ENCODE peak calls at places on chromosomes 12 and 14, in ten cellular contexts. U, R, H, K, V, T, Q, S, A and G are unnamed samples.

GRCh38 chr12:106088246-106089200 is 50.2 kb downstream of the NUAK1 start:
- DNase-seq in U (no peak), R (no peak), H (no peak), K (no peak), V (no peak), T (peak), Q (no peak), S (no peak), A (no peak), G (no peak)

GRCh38 chr12:50401383-50402155 is 884 bp downstream of the LARP4 start:
- DNase-seq in U (peak), R (no peak), H (peak), K (no peak), V (peak), T (peak), Q (peak), S (peak), A (peak), G (no peak)

GRCh38 chr14:61350427-61350826 is 29.0 kb downstream of the PRKCH start:
- DNase-seq in U (no peak), R (no peak), H (no peak), K (no peak), V (no peak), T (no peak), Q (no peak), S (no peak), A (no peak), G (no peak)

GRCh38 chr12:47947273-47947672 is 16.1 kb upstream of the TMEM106C start:
- DNase-seq in U (no peak), R (no peak), H (no peak), K (no peak), V (no peak), T (no peak), Q (no peak), S (no peak), A (no peak), G (no peak)

GRCh38 chr14:105151838-105152793 is 16.5 kb downstream of the JAG2 start:
- DNase-seq in U (no peak), R (peak), H (no peak), K (peak), V (no peak), T (no peak), Q (no peak), S (no peak), A (no peak), G (no peak)

GRCh38 chr14:100965296-100965695 is 61.8 kb upstream of the RTL1 start:
- DNase-seq in U (no peak), R (no peak), H (no peak), K (no peak), V (no peak), T (no peak), Q (no peak), S (no peak), A (no peak), G (no peak)

GRCh38 chr12:27870939-27871338 is 90.9 kb upstream of the MANSC4 start:
- DNase-seq in U (peak), R (no peak), H (no peak), K (no peak), V (no peak), T (no peak), Q (no peak), S (no peak), A (peak), G (peak)

GRCh38 chr14:101473045-101473729 is 88.1 kb upstream of the DIO3 start:
- DNase-seq in U (no peak), R (no peak), H (no peak), K (no peak), V (no peak), T (peak), Q (no peak), S (no peak), A (no peak), G (no peak)

GRCh38 chr12:13085968-13086686 is 17.3 kb downstream of the GSG1 start:
- DNase-seq in U (no peak), R (no peak), H (no peak), K (no peak), V (no peak), T (no peak), Q (no peak), S (no peak), A (no peak), G (no peak)

GRCh38 chr12:57237952-57238853 is 8.7 kb downstream of the SHMT2 start:
- DNase-seq in U (no peak), R (no peak), H (no peak), K (peak), V (no peak), T (no peak), Q (no peak), S (peak), A (peak), G (no peak)

GRCh38 chr14:85037411-85037810 is 492.5 kb upstream of the FLRT2 start:
- DNase-seq in U (no peak), R (no peak), H (no peak), K (no peak), V (no peak), T (no peak), Q (no peak), S (no peak), A (no peak), G (no peak)

GRCh38 chr14:84237881-84238280 is 1292.1 kb upstream of the FLRT2 start:
- DNase-seq in U (no peak), R (no peak), H (no peak), K (no peak), V (no peak), T (no peak), Q (no peak), S (no peak), A (peak), G (no peak)

GRCh38 chr12:32891526-32891925 is 5.1 kb downstream of the PKP2 start:
- DNase-seq in U (no peak), R (no peak), H (no peak), K (no peak), V (no peak), T (no peak), Q (no peak), S (no peak), A (peak), G (no peak)

GRCh38 chr14:60721331-60722162 is 2.6 kb downstream of the SIX4 start:
- DNase-seq in U (peak), R (peak), H (peak), K (peak), V (peak), T (peak), Q (peak), S (peak), A (peak), G (peak)

GRCh38 chr12:48954781-48955501 is 2.3 kb downstream of the ARF3 start:
- DNase-seq in U (no peak), R (no peak), H (no peak), K (no peak), V (no peak), T (no peak), Q (no peak), S (no peak), A (no peak), G (no peak)
- H3K4me3 ChIP-seq in U (no peak), R (no peak), H (no peak), K (no peak), V (no peak), T (no peak), Q (no peak), S (peak), A (peak), G (no peak)

GRCh38 chr12:132186208-132186856 is 42.1 kb downstream of the NOC4L start:
- DNase-seq in U (no peak), R (no peak), H (no peak), K (no peak), V (no peak), T (no peak), Q (no peak), S (no peak), A (no peak), G (no peak)
- H3K4me3 ChIP-seq in U (no peak), R (peak), H (no peak), K (no peak), V (no peak), T (no peak), Q (no peak), S (no peak), A (no peak), G (no peak)

DNA sequence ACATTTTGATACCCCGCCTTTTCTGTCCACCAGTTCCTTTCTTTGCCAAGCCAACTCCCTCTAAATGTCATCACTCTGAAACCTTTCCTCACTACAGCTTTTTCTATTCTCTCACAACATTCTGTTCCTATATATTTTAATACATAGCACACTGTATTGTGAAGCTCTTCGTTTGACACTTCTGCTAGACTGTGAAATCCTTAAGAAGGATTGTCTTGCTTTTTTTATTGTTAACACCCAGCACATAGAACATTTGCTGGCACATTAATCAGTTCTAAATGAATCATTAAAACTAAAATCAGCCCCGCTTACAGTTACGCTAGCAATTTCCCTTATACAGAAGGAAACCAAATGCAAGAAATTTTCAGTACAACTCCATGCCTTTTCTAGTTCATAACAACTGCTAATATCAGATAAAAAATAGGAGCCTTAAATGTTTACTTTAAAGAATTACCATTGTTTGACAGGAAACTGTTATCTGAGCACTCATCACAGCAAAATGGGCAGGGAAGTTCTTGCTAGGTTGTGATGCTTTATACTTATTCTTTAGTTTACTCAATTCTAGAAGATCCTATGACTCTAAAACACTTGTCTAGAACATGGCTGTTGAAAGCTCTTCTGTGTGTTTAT is 93.5 kb downstream of the PPP1R12A start:
- DNase-seq in U (peak), R (no peak), H (no peak), K (no peak), V (no peak), T (no peak), Q (no peak), S (no peak), A (no peak), G (no peak)
- H3K4me3 ChIP-seq in U (no peak), R (no peak), H (no peak), K (no peak), V (no peak), T (no peak), Q (no peak), S (no peak), A (no peak), G (no peak)

GRCh38 chr14:23095196-23096108 is at the start of gene C14orf119:
- DNase-seq in U (peak), R (peak), H (peak), K (peak), V (peak), T (peak), Q (peak), S (peak), A (peak), G (peak)

GRCh38 chr14:23094666-23095195 is at the start of gene ACIN1:
- DNase-seq in U (peak), R (no peak), H (peak), K (peak), V (peak), T (no peak), Q (peak), S (no peak), A (peak), G (peak)

GRCh38 chr14:23093993-23094665 is 807 bp downstream of the ACIN1 start:
- DNase-seq in U (peak), R (peak), H (no peak), K (no peak), V (no peak), T (no peak), Q (no peak), S (peak), A (no peak), G (no peak)

GRCh38 chr14:23093104-23093503 is 1.8 kb downstream of the ACIN1 start:
- DNase-seq in U (no peak), R (no peak), H (no peak), K (no peak), V (no peak), T (no peak), Q (no peak), S (no peak), A (no peak), G (no peak)

DNA sequence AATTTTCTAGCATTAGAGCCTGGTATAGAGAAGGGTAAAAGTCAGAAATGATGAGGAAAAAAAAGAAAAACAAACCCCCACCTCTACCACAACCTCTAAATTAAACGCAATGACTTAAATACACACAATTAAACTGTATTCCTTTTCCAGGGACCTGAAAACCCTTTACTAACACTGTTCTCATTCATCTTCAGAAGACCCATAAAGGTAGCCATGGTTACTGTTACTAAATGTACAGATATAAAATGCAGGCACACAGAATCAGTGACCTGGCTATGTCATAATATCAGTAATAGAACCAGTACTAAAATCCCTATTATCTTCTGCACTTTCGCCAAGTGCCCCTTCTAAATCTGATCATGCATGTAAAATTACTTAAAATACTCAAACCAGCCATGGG is 1.4 kb downstream of the ACIN1 start:
- DNase-seq in U (no peak), R (no peak), H (no peak), K (no peak), V (no peak), T (no peak), Q (no peak), S (no peak), A (no peak), G (no peak)
- H3K4me3 ChIP-seq in U (peak), R (peak), H (peak), K (no peak), V (no peak), T (peak), Q (peak), S (peak), A (peak), G (peak)

DNA sequence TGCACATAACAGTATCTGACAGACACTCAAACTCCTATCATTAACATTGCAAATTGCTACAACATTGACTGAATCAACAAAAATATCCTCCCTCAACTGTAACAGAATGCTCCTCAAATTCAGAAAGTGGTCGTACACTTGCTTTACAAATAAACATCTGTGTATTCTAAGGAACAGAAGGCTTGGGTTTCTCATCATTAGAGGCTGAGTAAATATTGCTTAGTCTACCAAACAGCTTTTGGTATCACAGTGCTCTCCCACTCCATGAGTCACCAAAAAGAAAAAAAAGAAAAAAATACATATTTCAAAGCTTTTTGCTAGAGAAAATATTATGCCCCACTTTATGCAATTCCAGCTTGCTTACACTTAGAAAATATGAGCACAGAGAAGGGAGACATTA is 23.9 kb downstream of the FERMT2 start:
- DNase-seq in U (peak), R (no peak), H (no peak), K (no peak), V (no peak), T (no peak), Q (no peak), S (no peak), A (peak), G (no peak)
- H3K4me3 ChIP-seq in U (no peak), R (no peak), H (no peak), K (no peak), V (no peak), T (no peak), Q (no peak), S (no peak), A (no peak), G (no peak)

DNA sequence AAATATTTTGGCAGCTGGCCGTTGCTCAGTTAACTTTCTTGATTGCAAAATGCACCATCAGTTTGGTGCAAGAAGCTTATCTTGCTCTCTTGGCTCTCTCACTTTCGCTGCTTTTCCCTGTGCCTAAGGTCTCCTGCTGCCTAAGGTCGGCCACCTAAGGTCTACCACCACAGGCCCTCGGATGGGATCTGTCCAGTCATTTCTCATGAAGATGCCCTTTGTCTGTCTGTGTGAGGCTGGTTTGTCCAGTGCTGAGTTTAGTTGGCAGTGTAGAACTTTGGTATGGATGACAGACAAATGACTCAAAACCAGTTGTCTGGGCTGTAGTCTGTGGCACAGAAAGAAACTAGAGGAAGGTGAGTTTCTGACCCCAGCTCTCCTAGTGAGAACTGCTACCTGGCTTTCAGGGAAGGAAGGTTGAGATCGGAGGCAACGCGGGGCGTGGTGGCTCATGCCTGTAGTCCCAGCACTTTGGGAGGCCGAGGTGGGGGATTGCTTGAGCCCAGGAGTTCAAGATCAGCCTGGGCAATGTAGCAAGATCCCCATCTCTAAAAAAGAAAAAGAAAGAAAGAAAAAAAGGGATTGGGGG is 2.6 kb downstream of the MLXIP start:
- DNase-seq in U (peak), R (no peak), H (no peak), K (peak), V (no peak), T (no peak), Q (no peak), S (no peak), A (peak), G (no peak)
- H3K4me3 ChIP-seq in U (peak), R (peak), H (peak), K (no peak), V (peak), T (peak), Q (no peak), S (peak), A (peak), G (peak)

GRCh38 chr14:90816686-90817436 is 631 bp upstream of the TTC7B start:
- DNase-seq in U (no peak), R (no peak), H (no peak), K (no peak), V (no peak), T (no peak), Q (no peak), S (no peak), A (no peak), G (no peak)
- H3K4me3 ChIP-seq in U (peak), R (no peak), H (no peak), K (no peak), V (no peak), T (peak), Q (no peak), S (peak), A (no peak), G (peak)

GRCh38 chr14:50946234-50946935 is 2.1 kb upstream of the PYGL start:
- DNase-seq in U (no peak), R (no peak), H (no peak), K (no peak), V (no peak), T (no peak), Q (no peak), S (no peak), A (no peak), G (no peak)

GRCh38 chr14:50944647-50945413 is 547 bp upstream of the PYGL start:
- DNase-seq in U (peak), R (no peak), H (peak), K (peak), V (peak), T (no peak), Q (peak), S (no peak), A (peak), G (no peak)

GRCh38 chr14:50943943-50944646 is at the start of gene PYGL:
- DNase-seq in U (peak), R (no peak), H (peak), K (peak), V (peak), T (peak), Q (peak), S (peak), A (peak), G (peak)

GRCh38 chr14:50941151-50941550 is 3.1 kb downstream of the PYGL start:
- DNase-seq in U (no peak), R (no peak), H (no peak), K (no peak), V (no peak), T (no peak), Q (no peak), S (no peak), A (no peak), G (no peak)

GRCh38 chr14:50943261-50943942 is 881 bp downstream of the PYGL start:
- DNase-seq in U (peak), R (no peak), H (peak), K (peak), V (peak), T (peak), Q (peak), S (peak), A (peak), G (no peak)
- H3K4me3 ChIP-seq in U (peak), R (peak), H (peak), K (peak), V (peak), T (peak), Q (peak), S (peak), A (peak), G (peak)